ENCODE peak calls at places on chromosome 4, in four cellular contexts. L is A673, F is AG04449, V is stomach. D is an unnamed sample.
A peak's percentile ranks its signal among the peaks of the same experiment; 100 is the strongest.

GRCh38 chr4:19164334-19164733 is 1087.4 kb upstream of the SLIT2 start:
- DNase-seq in V (no peak), F (no peak), L (no peak), D (no peak)

GRCh38 chr4:104128031-104128849 is 366.5 kb downstream of the CXXC4 start:
- DNase-seq in V (no peak), F (no peak), L (no peak), D (no peak)

GRCh38 chr4:1198070-1198844 is 25.9 kb upstream of the SPON2 start:
- DNase-seq in V (peak; percentile 25), F (no peak), L (no peak), D (no peak)

GRCh38 chr4:3332498-3332897 is 39.7 kb downstream of the RGS12 start:
- DNase-seq in V (no peak), L (no peak), F (no peak), D (no peak)

GRCh38 chr4:57148831-57149230 is 38.6 kb upstream of the IGFBP7 start:
- DNase-seq in F (peak; percentile 57), V (no peak), L (no peak), D (no peak)

GRCh38 chr4:75779059-75779757 is 54.8 kb downstream of the USO1 start:
- DNase-seq in F (no peak), L (no peak), V (no peak), D (no peak)

GRCh38 chr4:82201303-82201702 is 172.5 kb downstream of the HNRNPD start:
- DNase-seq in V (peak; percentile 42), L (peak; percentile 36), F (no peak), D (no peak)

GRCh38 chr4:147899512-147899911 is 167.6 kb downstream of the ARHGAP10 start:
- DNase-seq in V (no peak), F (no peak), L (no peak), D (no peak)

GRCh38 chr4:154315741-154316140 is 175.9 kb downstream of the DCHS2 start:
- DNase-seq in L (no peak), F (no peak), V (no peak), D (no peak)

GRCh38 chr4:156732634-156733033 is 239.0 kb downstream of the PDGFC start:
- DNase-seq in L (no peak), F (no peak), V (no peak), D (no peak)

GRCh38 chr4:87011340-87012034 is 76.7 kb downstream of the AFF1 start:
- DNase-seq in F (no peak), L (peak; percentile 67), V (no peak), D (no peak)

GRCh38 chr4:2797545-2798305 is 4.8 kb downstream of the SH3BP2 start:
- DNase-seq in L (no peak), F (no peak), V (peak; percentile 84), D (peak; percentile 73)

GRCh38 chr4:48898733-48899431 is 7.7 kb downstream of the OCIAD2 start:
- DNase-seq in F (no peak), L (peak; percentile 69), V (no peak), D (no peak)

GRCh38 chr4:85756938-85757337 is 282.0 kb downstream of the ARHGAP24 start:
- DNase-seq in V (no peak), L (peak; percentile 24), F (no peak), D (no peak)

GRCh38 chr4:116705466-116705865 is 379.9 kb downstream of the TRAM1L1 start:
- DNase-seq in L (no peak), F (no peak), V (no peak), D (no peak)

GRCh38 chr4:159003420-159004253 is 99.2 kb upstream of the RAPGEF2 start:
- DNase-seq in L (peak; percentile 96), F (no peak), V (no peak), D (no peak)

GRCh38 chr4:117311215-117311614 is 225.8 kb upstream of the TRAM1L1 start:
- DNase-seq in L (no peak), F (no peak), V (peak; percentile 44), D (no peak)

GRCh38 chr4:172996571-172997216 is 171.9 kb upstream of the GALNT7 start:
- DNase-seq in F (no peak), L (no peak), V (no peak), D (no peak)

GRCh38 chr4:7398788-7399432 is 35.8 kb downstream of the PSAPL1 start:
- DNase-seq in L (no peak), V (peak; percentile 13), F (no peak), D (peak; percentile 22)

GRCh38 chr4:125676156-125676555 is 361.4 kb downstream of the FAT4 start:
- DNase-seq in F (no peak), L (no peak), V (no peak), D (no peak)

GRCh38 chr4:101232074-101232776 is 115.1 kb downstream of the PPP3CA start:
- DNase-seq in L (peak; percentile 73), F (no peak), V (no peak), D (no peak)

GRCh38 chr4:169971456-169972015 is 54.7 kb downstream of the MFAP3L start:
- DNase-seq in L (no peak), F (no peak), V (no peak), D (no peak)

GRCh38 chr4:8044699-8045098 is 105.0 kb upstream of the AFAP1 start:
- DNase-seq in F (no peak), L (peak; percentile 71), V (no peak), D (no peak)

GRCh38 chr4:82431026-82431745 is 796 bp downstream of the ENOPH1 start:
- DNase-seq in L (no peak), F (no peak), V (peak; percentile 54), D (peak; percentile 29)

GRCh38 chr4:8090312-8090711 is 68.3 kb downstream of the ABLIM2 start:
- DNase-seq in L (no peak), F (no peak), V (no peak), D (no peak)

GRCh38 chr4:3745886-3746656 is 20.1 kb upstream of the ADRA2C start:
- DNase-seq in L (no peak), V (no peak), F (no peak), D (no peak)

GRCh38 chr4:19473569-19473968 is 778.1 kb upstream of the SLIT2 start:
- DNase-seq in L (peak; percentile 15), V (no peak), F (no peak), D (no peak)

GRCh38 chr4:46506876-46507275 is 116.9 kb upstream of the GABRA2 start:
- DNase-seq in V (no peak), F (no peak), L (peak; percentile 77), D (no peak)

GRCh38 chr4:183097251-183098079 is 1.6 kb upstream of the WWC2 start:
- DNase-seq in L (no peak), F (no peak), V (no peak), D (no peak)

DNA sequence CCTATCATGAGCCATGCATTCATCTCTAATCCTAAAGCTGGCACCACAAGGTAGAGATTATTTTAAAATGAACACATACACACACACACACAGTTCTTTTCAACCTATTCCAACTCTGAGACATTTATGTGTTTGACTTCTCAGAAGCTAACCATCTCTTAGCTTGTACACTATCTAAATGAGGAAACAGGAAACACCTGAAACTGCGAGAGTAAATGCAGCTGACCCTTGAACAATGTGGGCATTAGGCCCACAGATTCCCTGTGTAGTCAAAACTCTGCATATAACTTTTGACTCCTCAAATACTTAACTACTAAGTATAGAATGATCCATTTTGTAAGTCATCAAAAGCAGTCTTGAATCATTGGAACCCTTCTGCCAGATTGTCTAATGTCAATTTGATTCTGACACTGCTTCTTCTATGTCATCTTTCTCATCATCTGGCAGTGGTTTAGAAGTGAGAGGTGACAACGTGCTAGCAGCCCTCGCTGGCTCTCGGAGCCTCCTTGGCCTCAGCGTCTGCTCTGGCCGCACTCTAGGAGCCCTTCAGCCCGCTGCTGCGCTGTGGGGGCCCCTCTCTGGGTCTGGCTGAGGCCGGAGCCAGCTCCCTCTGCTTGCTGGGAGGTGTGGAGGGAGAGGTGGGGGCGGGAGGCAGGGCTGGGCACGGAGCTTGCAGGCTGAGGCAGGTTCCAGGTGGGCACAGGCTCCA is 21.4 kb upstream of the IL15 start:
- DNase-seq in V (no peak), F (no peak), L (no peak), D (no peak)
- H3K4me3 ChIP-seq in V (no peak overlapping the region), F (no peak overlapping the region), L (no peak overlapping the region), D (no peak overlapping the region)

GRCh38 chr4:102554482-102554881 is 53.3 kb downstream of the NFKB1 start:
- DNase-seq in F (no peak), V (no peak), L (no peak), D (no peak)
- TF ChIP-seq CTCF in F (no peak), V (no peak), L (no peak), D (no peak)

DNA sequence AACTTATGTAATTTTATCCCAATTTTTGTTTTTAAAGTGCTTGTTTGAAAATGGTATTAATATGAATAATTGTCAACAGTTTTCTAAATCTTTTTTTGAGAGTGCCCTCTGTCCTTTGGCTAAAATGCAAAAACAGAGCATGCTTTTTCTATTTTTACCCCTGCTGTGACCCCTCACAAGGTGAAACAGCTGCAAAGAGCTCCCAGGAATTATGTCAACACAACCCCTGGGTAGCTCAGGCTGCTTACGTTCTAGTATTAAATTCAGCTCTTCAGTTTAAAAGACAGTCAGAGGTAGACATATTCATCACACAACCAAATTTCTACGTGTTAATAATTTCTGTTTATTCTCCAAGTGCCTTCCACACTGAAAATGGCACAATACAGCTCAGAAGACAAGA is 367.5 kb downstream of the PRDM5 start:
- DNase-seq in V (no peak), L (no peak), F (no peak), D (no peak)
- H3K4me3 ChIP-seq in V (no peak overlapping the region), L (no peak overlapping the region), F (no peak overlapping the region), D (no peak overlapping the region)

GRCh38 chr4:110963621-110964020 is 340.7 kb upstream of the PITX2 start:
- DNase-seq in L (no peak), F (no peak), V (no peak), D (no peak)

GRCh38 chr4:110953898-110954297 is 331.0 kb upstream of the PITX2 start:
- DNase-seq in V (no peak), L (no peak), F (no peak), D (no peak)

GRCh38 chr4:110955748-110956147 is 332.9 kb upstream of the PITX2 start:
- DNase-seq in V (no peak), F (no peak), L (no peak), D (no peak)

GRCh38 chr4:110962616-110963015 is 339.7 kb upstream of the PITX2 start:
- DNase-seq in F (no peak), L (no peak), V (no peak), D (no peak)

GRCh38 chr4:110959041-110959643 is 336.3 kb upstream of the PITX2 start:
- DNase-seq in F (no peak), V (no peak), L (peak; percentile 40), D (no peak)
- TF ChIP-seq CTCF in F (peak; percentile 14), V (no peak), L (peak; percentile 65), D (no peak)

GRCh38 chr4:14790487-14790886 is 211.8 kb upstream of the CPEB2 start:
- DNase-seq in V (no peak), F (no peak), L (no peak), D (no peak)
- H3K4me3 ChIP-seq in V (no peak overlapping the region), F (no peak overlapping the region), L (no peak overlapping the region), D (no peak overlapping the region)

DNA sequence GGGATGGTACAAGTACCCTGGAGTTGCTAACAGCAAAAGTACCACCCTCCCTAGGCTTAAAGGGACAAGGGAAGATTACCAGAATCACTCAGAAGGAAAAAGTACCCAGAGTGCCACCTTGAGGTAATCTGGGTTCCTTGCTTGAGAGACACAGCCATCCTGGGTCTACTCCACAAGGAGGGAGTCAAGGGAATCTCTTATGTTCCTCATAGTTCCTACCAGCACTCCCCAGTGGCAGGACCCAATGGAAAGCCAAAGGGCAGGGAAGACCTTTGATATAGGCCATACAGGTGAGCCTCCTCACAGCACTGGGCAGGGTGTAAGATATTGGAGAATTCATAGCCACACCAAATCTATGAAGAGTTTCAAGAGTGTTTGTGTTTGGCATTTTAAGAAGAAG is 5.7 kb downstream of the IL2 start:
- DNase-seq in F (peak; percentile 1), L (peak; percentile 64), V (no peak), D (no peak)
- TF ChIP-seq CTCF in F (peak; percentile 16), L (peak; percentile 57), V (no peak), D (no peak)

D was measured in breast epithelium.